ENCODE peak calls at places on chromosome 17, in eight cellular contexts. One of them, this sample, is unnamed.

GRCh38 chr17:17565471-17566365 is 25.8 kb downstream of the PEMT start:
- DNase-seq in GM23338: no peak
- DNase-seq in activated CD4-positive, CD25-positive, alpha-beta regulatory T cell treated with anti-CD3 and anti-CD28 coated beads, Interleukin-2, amount 50 U/mL, for 16 hours: no peak
- DNase-seq in fibroblast of lung: no peak
- DNase-seq in T-helper 2 cell: no peak
- DNase-seq in A172: no peak
- DNase-seq in hippocampal formation: no peak
- DNase-seq in cardiac muscle cell: no peak
- DNase-seq in this sample: no peak

GRCh38 chr17:47275245-47275984 is 21.8 kb downstream of the ITGB3 start:
- DNase-seq in T-helper 2 cell: no peak
- DNase-seq in A172: peak; percentile 57
- DNase-seq in fibroblast of lung: peak; percentile 92
- DNase-seq in cardiac muscle cell: peak; percentile 89
- DNase-seq in GM23338: peak; percentile 71
- DNase-seq in activated CD4-positive, CD25-positive, alpha-beta regulatory T cell treated with anti-CD3 and anti-CD28 coated beads, Interleukin-2, amount 50 U/mL, for 16 hours: no peak
- DNase-seq in hippocampal formation: no peak
- DNase-seq in this sample: peak; percentile 89

GRCh38 chr17:75561927-75562603 is 25.5 kb upstream of the MYO15B start:
- DNase-seq in A172: peak; percentile 64
- DNase-seq in fibroblast of lung: peak; percentile 52
- DNase-seq in GM23338: no peak
- DNase-seq in activated CD4-positive, CD25-positive, alpha-beta regulatory T cell treated with anti-CD3 and anti-CD28 coated beads, Interleukin-2, amount 50 U/mL, for 16 hours: no peak
- DNase-seq in cardiac muscle cell: peak; percentile 51
- DNase-seq in hippocampal formation: no peak
- DNase-seq in T-helper 2 cell: no peak
- DNase-seq in this sample: no peak

GRCh38 chr17:17004251-17004996 is 32.5 kb upstream of the TNFRSF13B start:
- DNase-seq in cardiac muscle cell: no peak
- DNase-seq in fibroblast of lung: no peak
- DNase-seq in hippocampal formation: no peak
- DNase-seq in activated CD4-positive, CD25-positive, alpha-beta regulatory T cell treated with anti-CD3 and anti-CD28 coated beads, Interleukin-2, amount 50 U/mL, for 16 hours: no peak
- DNase-seq in T-helper 2 cell: no peak
- DNase-seq in GM23338: no peak
- DNase-seq in A172: no peak
- DNase-seq in this sample: no peak

GRCh38 chr17:17549732-17550366 is 41.7 kb downstream of the PEMT start:
- DNase-seq in T-helper 2 cell: no peak
- DNase-seq in A172: no peak
- DNase-seq in cardiac muscle cell: no peak
- DNase-seq in fibroblast of lung: no peak
- DNase-seq in activated CD4-positive, CD25-positive, alpha-beta regulatory T cell treated with anti-CD3 and anti-CD28 coated beads, Interleukin-2, amount 50 U/mL, for 16 hours: no peak
- DNase-seq in GM23338: no peak
- DNase-seq in hippocampal formation: peak; percentile 12
- DNase-seq in this sample: no peak

GRCh38 chr17:29090746-29091395 is 47.9 kb downstream of the PIPOX start:
- DNase-seq in cardiac muscle cell: no peak
- DNase-seq in activated CD4-positive, CD25-positive, alpha-beta regulatory T cell treated with anti-CD3 and anti-CD28 coated beads, Interleukin-2, amount 50 U/mL, for 16 hours: no peak
- DNase-seq in fibroblast of lung: no peak
- DNase-seq in T-helper 2 cell: no peak
- DNase-seq in A172: no peak
- DNase-seq in hippocampal formation: peak; percentile 43
- DNase-seq in GM23338: no peak
- DNase-seq in this sample: no peak

GRCh38 chr17:49993423-49994037 is 1.5 kb downstream of the DLX3 start:
- DNase-seq in GM23338: peak; percentile 88
- DNase-seq in A172: no peak
- DNase-seq in hippocampal formation: no peak
- DNase-seq in fibroblast of lung: peak; percentile 23
- DNase-seq in activated CD4-positive, CD25-positive, alpha-beta regulatory T cell treated with anti-CD3 and anti-CD28 coated beads, Interleukin-2, amount 50 U/mL, for 16 hours: no peak
- DNase-seq in cardiac muscle cell: peak; percentile 11
- DNase-seq in T-helper 2 cell: no peak
- DNase-seq in this sample: peak; percentile 35

GRCh38 chr17:76996741-76997694 is 128.8 kb downstream of the MGAT5B start:
- DNase-seq in A172: no peak
- DNase-seq in T-helper 2 cell: peak; percentile 17
- DNase-seq in fibroblast of lung: no peak
- DNase-seq in hippocampal formation: no peak
- DNase-seq in activated CD4-positive, CD25-positive, alpha-beta regulatory T cell treated with anti-CD3 and anti-CD28 coated beads, Interleukin-2, amount 50 U/mL, for 16 hours: no peak
- DNase-seq in GM23338: no peak
- DNase-seq in cardiac muscle cell: no peak
- DNase-seq in this sample: no peak